ENCODE peak calls at places on chromosome 12, in five cellular contexts. A is Panc1; D is stimulated activated naive B cell treated with anti-CD40 and anti-IgM and Interleukin-4, amounts not matched to agents 10 μg/mL and 1 μg/mL and 100 μg/mL, for 72 hours; F is D341Med; C is fibroblast of pulmonary artery. K is an unnamed sample.

GRCh38 chr12:92138144-92138543 is 7.5 kb downstream of the BTG1 start:
- DNase-seq in A (no peak), D (no peak), F (no peak), C (no peak), K (no peak)

GRCh38 chr12:113276306-113276705 is 55.0 kb downstream of the TPCN1 start:
- DNase-seq in A (no peak), D (no peak), F (no peak), C (peak; percentile 88), K (no peak)

GRCh38 chr12:1184402-1184801 is 193.4 kb downstream of the ERC1 start:
- DNase-seq in A (no peak), D (no peak), F (no peak), C (peak; percentile 18), K (no peak)

GRCh38 chr12:63040526-63041220 is 105.7 kb upstream of the PPM1H start:
- DNase-seq in A (no peak), D (no peak), F (no peak), C (no peak), K (no peak)

GRCh38 chr12:48044396-48044795 is 40.1 kb upstream of the COL2A1 start:
- DNase-seq in A (no peak), D (no peak), F (no peak), C (no peak), K (no peak)

GRCh38 chr12:3133410-3133793 is 56.2 kb downstream of the TSPAN9 start:
- DNase-seq in A (no peak), D (no peak), F (no peak), C (peak; percentile 16), K (no peak)

GRCh38 chr12:123966596-123966995 is 6.0 kb downstream of the CCDC92 start:
- DNase-seq in A (no peak), D (no peak), F (no peak), C (no peak), K (no peak)

GRCh38 chr12:6554168-6554989 is 1.5 kb downstream of the IFFO1 start:
- DNase-seq in A (no peak), D (peak; percentile 66), F (peak; percentile 90), C (peak; percentile 80), K (peak; percentile 65)

GRCh38 chr12:31471823-31472222 is 119.1 kb downstream of the DENND5B start:
- DNase-seq in A (no peak), D (no peak), F (no peak), C (no peak), K (no peak)

GRCh38 chr12:99767809-99768208 is 120.3 kb downstream of the GARIN6 start:
- DNase-seq in A (no peak), D (no peak), F (no peak), C (peak; percentile 37), K (no peak)

GRCh38 chr12:25975179-25975578 is 16.7 kb downstream of the RASSF8 start:
- DNase-seq in A (no peak), D (no peak), F (no peak), C (no peak), K (no peak)

GRCh38 chr12:93139028-93139665 is 210.1 kb upstream of the EEA1 start:
- DNase-seq in A (no peak), D (peak; percentile 16), F (no peak), C (no peak), K (no peak)

GRCh38 chr12:101664961-101665360 is 32.5 kb upstream of the CHPT1 start:
- DNase-seq in A (no peak), D (no peak), F (no peak), C (no peak), K (no peak)

GRCh38 chr12:13340149-13340548 is 143.6 kb downstream of the EMP1 start:
- DNase-seq in A (no peak), D (no peak), F (no peak), C (no peak), K (no peak)

GRCh38 chr12:32870716-32871115 is 25.9 kb downstream of the PKP2 start:
- DNase-seq in A (no peak), D (no peak), F (no peak), C (peak; percentile 43), K (no peak)

GRCh38 chr12:132356686-132357622 is 27.6 kb upstream of the GALNT9 start:
- DNase-seq in A (no peak), D (no peak), F (peak; percentile 85), C (peak; percentile 90), K (no peak)

GRCh38 chr12:126286203-126286602 is 1221.0 kb downstream of the AACS start:
- DNase-seq in A (no peak), D (no peak), F (no peak), C (no peak), K (no peak)

GRCh38 chr12:2395352-2395977 is 342.7 kb downstream of the CACNA1C start:
- DNase-seq in A (peak; percentile 7), D (no peak), F (peak; percentile 83), C (peak; percentile 50), K (peak; percentile 20)

GRCh38 chr12:94263011-94263786 is 114.8 kb downstream of the PLXNC1 start:
- DNase-seq in A (no peak), D (peak; percentile 79), F (no peak), C (no peak), K (peak; percentile 72)

GRCh38 chr12:70798016-70798768 is 122.3 kb downstream of the PTPRR start:
- DNase-seq in A (no peak), D (no peak), F (no peak), C (no peak), K (no peak)

GRCh38 chr12:93766802-93767523 is 89.8 kb downstream of the CRADD start:
- DNase-seq in A (no peak), D (no peak), F (no peak), C (peak; percentile 85), K (no peak)

GRCh38 chr12:94074970-94075695 is 73.2 kb upstream of the PLXNC1 start:
- DNase-seq in A (no peak), D (no peak), F (peak; percentile 71), C (peak; percentile 93), K (no peak)

GRCh38 chr12:47590771-47591368 is 115.0 kb downstream of the RPAP3 start:
- DNase-seq in A (no peak), D (no peak), F (no peak), C (no peak), K (no peak)

GRCh38 chr12:64459388-64460024 is 7.6 kb downstream of the TBK1 start:
- DNase-seq in A (no peak), D (no peak), F (no peak), C (no peak), K (no peak)

GRCh38 chr12:17215754-17216153 is 609.8 kb upstream of the LMO3 start:
- DNase-seq in A (no peak), D (no peak), F (no peak), C (no peak), K (no peak)

GRCh38 chr12:53056296-53056695 is 6.4 kb downstream of the TNS2 start:
- DNase-seq in A (no peak), D (no peak), F (no peak), C (no peak), K (no peak)

GRCh38 chr12:65728913-65729793 is 95.1 kb upstream of the HMGA2 start:
- DNase-seq in A (no peak), D (no peak), F (peak; percentile 47), C (no peak), K (no peak)

GRCh38 chr12:66491812-66492361 is 187.0 kb downstream of the GRIP1 start:
- DNase-seq in A (no peak), D (no peak), F (no peak), C (no peak), K (no peak)

K was measured in stimulated activated effector memory CD8-positive, alpha-beta T cell treated with anti-CD3 and anti-CD28 coated beads, Interleukin-12 subunit alpha, Interleukin-12 subunit beta, amount 100 ng/mL, for 72 hours.